ENCODE peak calls at places on chromosomes 7 and 10, in ten cellular contexts. One of them, this sample, is unnamed.

GRCh38 chr10:8815969-8816368 is 761.5 kb downstream of the GATA3 start:
- DNase-seq in adrenal gland: no peak
- DNase-seq in BJ: no peak
- DNase-seq in Calu3: no peak
- DNase-seq in GM23338: no peak
- DNase-seq in breast epithelium: no peak
- DNase-seq in brain microvascular endothelial cell: no peak
- DNase-seq in kidney epithelial cell: no peak
- DNase-seq in WTC11: no peak
- DNase-seq in IMR-90: no peak
- DNase-seq in this sample: no peak

GRCh38 chr7:158684329-158684728 is 20.3 kb downstream of the NCAPG2 start:
- DNase-seq in adrenal gland: no peak
- DNase-seq in BJ: peak; percentile 24
- DNase-seq in Calu3: no peak
- DNase-seq in GM23338: no peak
- DNase-seq in breast epithelium: no peak
- DNase-seq in brain microvascular endothelial cell: no peak
- DNase-seq in kidney epithelial cell: no peak
- DNase-seq in WTC11: no peak
- DNase-seq in IMR-90: peak; percentile 36
- DNase-seq in this sample: no peak

GRCh38 chr10:60892571-60892970 is 51.4 kb downstream of the RHOBTB1 start:
- DNase-seq in adrenal gland: no peak
- DNase-seq in BJ: no peak
- DNase-seq in Calu3: no peak
- DNase-seq in GM23338: no peak
- DNase-seq in breast epithelium: no peak
- DNase-seq in brain microvascular endothelial cell: no peak
- DNase-seq in kidney epithelial cell: no peak
- DNase-seq in WTC11: no peak
- DNase-seq in IMR-90: no peak
- DNase-seq in this sample: no peak

GRCh38 chr10:3785251-3785848 is 341 bp upstream of the KLF6 start:
- DNase-seq in adrenal gland: peak; percentile 99
- DNase-seq in BJ: no peak
- DNase-seq in Calu3: peak; percentile 98
- DNase-seq in GM23338: peak; percentile 96
- DNase-seq in breast epithelium: peak; percentile 99
- DNase-seq in brain microvascular endothelial cell: peak; percentile 98
- DNase-seq in kidney epithelial cell: no peak
- DNase-seq in WTC11: peak; percentile 98
- DNase-seq in IMR-90: peak; percentile 97
- DNase-seq in this sample: peak; percentile 99

GRCh38 chr10:130174343-130174742 is 38.2 kb downstream of the GLRX3 start:
- DNase-seq in adrenal gland: no peak
- DNase-seq in BJ: no peak
- DNase-seq in Calu3: no peak
- DNase-seq in GM23338: no peak
- DNase-seq in breast epithelium: no peak
- DNase-seq in brain microvascular endothelial cell: no peak
- DNase-seq in kidney epithelial cell: no peak
- DNase-seq in WTC11: no peak
- DNase-seq in IMR-90: peak; percentile 12
- DNase-seq in this sample: no peak

GRCh38 chr7:157274991-157275427 is 61.8 kb upstream of the DNAJB6 start:
- DNase-seq in adrenal gland: no peak
- DNase-seq in BJ: no peak
- DNase-seq in Calu3: no peak
- DNase-seq in GM23338: no peak
- DNase-seq in breast epithelium: no peak
- DNase-seq in brain microvascular endothelial cell: no peak
- DNase-seq in kidney epithelial cell: no peak
- DNase-seq in WTC11: no peak
- DNase-seq in IMR-90: peak; percentile 14
- DNase-seq in this sample: no peak

GRCh38 chr10:106043833-106044232 is 1120.7 kb downstream of the SORCS1 start:
- DNase-seq in adrenal gland: no peak
- DNase-seq in BJ: no peak
- DNase-seq in Calu3: no peak
- DNase-seq in GM23338: no peak
- DNase-seq in breast epithelium: no peak
- DNase-seq in brain microvascular endothelial cell: peak; percentile 0
- DNase-seq in kidney epithelial cell: peak; percentile 21
- DNase-seq in WTC11: no peak
- DNase-seq in IMR-90: peak; percentile 2
- DNase-seq in this sample: no peak

GRCh38 chr7:84492565-84493034 is 298.0 kb upstream of the SEMA3A start:
- DNase-seq in adrenal gland: no peak
- DNase-seq in BJ: peak; percentile 71
- DNase-seq in Calu3: no peak
- DNase-seq in GM23338: no peak
- DNase-seq in breast epithelium: no peak
- DNase-seq in brain microvascular endothelial cell: no peak
- DNase-seq in kidney epithelial cell: no peak
- DNase-seq in WTC11: no peak
- DNase-seq in IMR-90: no peak
- DNase-seq in this sample: peak; percentile 62

GRCh38 chr10:79555910-79556309 is 4.3 kb downstream of the SFTPA2 start:
- DNase-seq in adrenal gland: no peak
- DNase-seq in BJ: no peak
- DNase-seq in Calu3: no peak
- DNase-seq in GM23338: no peak
- DNase-seq in breast epithelium: no peak
- DNase-seq in brain microvascular endothelial cell: no peak
- DNase-seq in kidney epithelial cell: no peak
- DNase-seq in WTC11: no peak
- DNase-seq in IMR-90: no peak
- DNase-seq in this sample: no peak

DNA sequence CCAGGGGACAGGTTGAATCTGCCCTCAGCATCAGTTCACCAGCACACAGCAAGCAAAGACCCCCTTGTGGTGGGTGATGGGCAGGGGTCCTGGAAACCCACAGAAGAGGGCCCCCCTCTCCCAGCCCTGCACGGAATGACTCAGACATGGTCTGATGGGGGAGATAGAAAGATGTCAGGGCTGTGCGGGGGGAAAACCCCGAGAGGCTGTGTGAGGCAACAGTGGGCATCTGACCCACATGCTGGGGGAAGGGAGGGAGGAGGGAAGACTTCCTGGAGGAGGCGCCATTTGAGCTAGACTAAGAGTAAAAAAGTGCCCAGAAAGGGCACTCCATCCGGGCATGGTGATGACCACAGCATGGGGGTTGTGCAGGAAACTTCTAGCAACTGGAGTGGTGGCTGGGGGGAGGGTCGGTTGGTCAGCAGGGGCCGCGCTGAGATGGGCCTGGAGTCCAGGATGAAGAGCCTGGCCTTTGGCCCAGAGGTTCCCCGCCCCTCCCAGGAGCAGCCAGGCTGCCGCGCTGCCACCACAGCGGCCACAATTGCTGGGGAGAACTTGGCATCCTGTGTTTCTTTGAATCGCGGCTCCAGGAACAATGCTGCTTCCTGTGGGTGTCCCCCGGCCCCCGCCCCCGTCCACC is 2.5 kb downstream of the LFNG start:
- DNase-seq in adrenal gland: no peak
- DNase-seq in BJ: no peak
- DNase-seq in Calu3: peak; percentile 69
- DNase-seq in GM23338: no peak
- DNase-seq in breast epithelium: no peak
- DNase-seq in brain microvascular endothelial cell: no peak
- DNase-seq in kidney epithelial cell: no peak
- DNase-seq in WTC11: no peak
- DNase-seq in IMR-90: no peak
- DNase-seq in this sample: no peak
- TF ChIP-seq CTCF in adrenal gland: no peak
- TF ChIP-seq CTCF in BJ: no peak
- TF ChIP-seq CTCF in Calu3: no peak
- TF ChIP-seq CTCF in GM23338: no peak
- TF ChIP-seq CTCF in breast epithelium: no peak
- TF ChIP-seq CTCF in brain microvascular endothelial cell: no peak
- TF ChIP-seq CTCF in kidney epithelial cell: no peak
- TF ChIP-seq CTCF in WTC11: no peak
- TF ChIP-seq CTCF in IMR-90: no peak
- TF ChIP-seq CTCF in this sample: no peak

GRCh38 chr7:147803625-147804024 is 786.9 kb upstream of the C7orf33 start:
- DNase-seq in adrenal gland: no peak
- DNase-seq in BJ: no peak
- DNase-seq in Calu3: no peak
- DNase-seq in GM23338: no peak
- DNase-seq in breast epithelium: no peak
- DNase-seq in brain microvascular endothelial cell: no peak
- DNase-seq in kidney epithelial cell: no peak
- DNase-seq in WTC11: no peak
- DNase-seq in IMR-90: no peak
- DNase-seq in this sample: no peak

GRCh38 chr7:147804032-147804431 is 786.5 kb upstream of the C7orf33 start:
- DNase-seq in adrenal gland: no peak
- DNase-seq in BJ: no peak
- DNase-seq in Calu3: no peak
- DNase-seq in GM23338: no peak
- DNase-seq in breast epithelium: no peak
- DNase-seq in brain microvascular endothelial cell: no peak
- DNase-seq in kidney epithelial cell: no peak
- DNase-seq in WTC11: no peak
- DNase-seq in IMR-90: no peak
- DNase-seq in this sample: no peak

GRCh38 chr7:147803151-147803550 is 787.4 kb upstream of the C7orf33 start:
- DNase-seq in adrenal gland: no peak
- DNase-seq in BJ: no peak
- DNase-seq in Calu3: no peak
- DNase-seq in GM23338: no peak
- DNase-seq in breast epithelium: no peak
- DNase-seq in brain microvascular endothelial cell: no peak
- DNase-seq in kidney epithelial cell: no peak
- DNase-seq in WTC11: no peak
- DNase-seq in IMR-90: no peak
- DNase-seq in this sample: no peak

GRCh38 chr7:147809785-147810184 is 780.8 kb upstream of the C7orf33 start:
- DNase-seq in adrenal gland: peak; percentile 56
- DNase-seq in BJ: no peak
- DNase-seq in Calu3: no peak
- DNase-seq in GM23338: no peak
- DNase-seq in breast epithelium: no peak
- DNase-seq in brain microvascular endothelial cell: no peak
- DNase-seq in kidney epithelial cell: no peak
- DNase-seq in WTC11: no peak
- DNase-seq in IMR-90: no peak
- DNase-seq in this sample: no peak

GRCh38 chr7:147805996-147806576 is 784.5 kb upstream of the C7orf33 start:
- DNase-seq in adrenal gland: no peak
- DNase-seq in BJ: no peak
- DNase-seq in Calu3: no peak
- DNase-seq in GM23338: no peak
- DNase-seq in breast epithelium: no peak
- DNase-seq in brain microvascular endothelial cell: no peak
- DNase-seq in kidney epithelial cell: no peak
- DNase-seq in WTC11: no peak
- DNase-seq in IMR-90: no peak
- DNase-seq in this sample: no peak
- TF ChIP-seq CTCF in adrenal gland: no peak
- TF ChIP-seq CTCF in BJ: no peak
- TF ChIP-seq CTCF in Calu3: no peak
- TF ChIP-seq CTCF in GM23338: no peak
- TF ChIP-seq CTCF in breast epithelium: no peak
- TF ChIP-seq CTCF in brain microvascular endothelial cell: no peak
- TF ChIP-seq CTCF in kidney epithelial cell: no peak
- TF ChIP-seq CTCF in WTC11: no peak
- TF ChIP-seq CTCF in IMR-90: no peak
- TF ChIP-seq CTCF in this sample: peak; percentile 18

GRCh38 chr7:25716421-25716820 is 435.6 kb upstream of the NFE2L3 start:
- DNase-seq in adrenal gland: no peak
- DNase-seq in BJ: no peak
- DNase-seq in Calu3: no peak
- DNase-seq in GM23338: no peak
- DNase-seq in breast epithelium: no peak
- DNase-seq in brain microvascular endothelial cell: peak; percentile 76
- DNase-seq in kidney epithelial cell: peak; percentile 58
- DNase-seq in WTC11: no peak
- DNase-seq in IMR-90: peak; percentile 0
- DNase-seq in this sample: no peak

GRCh38 chr7:25726180-25726579 is 425.8 kb upstream of the NFE2L3 start:
- DNase-seq in adrenal gland: no peak
- DNase-seq in BJ: no peak
- DNase-seq in Calu3: no peak
- DNase-seq in GM23338: peak; percentile 21
- DNase-seq in breast epithelium: no peak
- DNase-seq in brain microvascular endothelial cell: no peak
- DNase-seq in kidney epithelial cell: no peak
- DNase-seq in WTC11: peak; percentile 32
- DNase-seq in IMR-90: no peak
- DNase-seq in this sample: peak; percentile 72

GRCh38 chr7:25722856-25723255 is 429.1 kb upstream of the NFE2L3 start:
- DNase-seq in adrenal gland: no peak
- DNase-seq in BJ: no peak
- DNase-seq in Calu3: no peak
- DNase-seq in GM23338: no peak
- DNase-seq in breast epithelium: no peak
- DNase-seq in brain microvascular endothelial cell: no peak
- DNase-seq in kidney epithelial cell: no peak
- DNase-seq in WTC11: no peak
- DNase-seq in IMR-90: no peak
- DNase-seq in this sample: no peak

GRCh38 chr7:25725483-25725882 is 426.5 kb upstream of the NFE2L3 start:
- DNase-seq in adrenal gland: no peak
- DNase-seq in BJ: no peak
- DNase-seq in Calu3: no peak
- DNase-seq in GM23338: no peak
- DNase-seq in breast epithelium: no peak
- DNase-seq in brain microvascular endothelial cell: no peak
- DNase-seq in kidney epithelial cell: no peak
- DNase-seq in WTC11: no peak
- DNase-seq in IMR-90: peak; percentile 5
- DNase-seq in this sample: no peak

DNA sequence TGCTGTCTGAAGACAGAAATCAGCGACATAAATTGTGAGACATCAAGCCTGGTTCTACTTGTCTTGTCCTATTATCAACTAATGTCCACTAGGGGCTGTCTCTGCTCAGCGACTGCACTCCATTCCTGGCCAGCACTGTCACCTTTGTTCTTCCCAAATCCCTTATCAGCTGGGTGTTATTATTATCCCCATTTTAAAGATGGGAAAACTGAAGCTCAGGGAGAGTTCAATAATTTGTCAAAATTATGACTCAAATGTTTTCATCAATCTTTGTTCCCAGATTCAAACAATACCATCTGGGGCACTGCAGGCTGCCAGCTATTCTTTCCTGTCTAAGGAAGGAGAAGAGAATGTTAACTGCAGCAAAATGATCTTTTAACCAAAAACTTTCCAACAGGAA is 431.6 kb upstream of the NFE2L3 start:
- DNase-seq in adrenal gland: peak; percentile 16
- DNase-seq in BJ: no peak
- DNase-seq in Calu3: no peak
- DNase-seq in GM23338: peak; percentile 58
- DNase-seq in breast epithelium: no peak
- DNase-seq in brain microvascular endothelial cell: peak; percentile 17
- DNase-seq in kidney epithelial cell: no peak
- DNase-seq in WTC11: no peak
- DNase-seq in IMR-90: peak; percentile 2
- DNase-seq in this sample: no peak
- TF ChIP-seq CTCF in adrenal gland: peak; percentile 38
- TF ChIP-seq CTCF in BJ: peak; percentile 29
- TF ChIP-seq CTCF in Calu3: peak; percentile 53
- TF ChIP-seq CTCF in GM23338: peak; percentile 68
- TF ChIP-seq CTCF in breast epithelium: no peak
- TF ChIP-seq CTCF in brain microvascular endothelial cell: peak; percentile 72
- TF ChIP-seq CTCF in kidney epithelial cell: peak; percentile 55
- TF ChIP-seq CTCF in WTC11: no peak
- TF ChIP-seq CTCF in IMR-90: peak; percentile 17
- TF ChIP-seq CTCF in this sample: peak; percentile 53

GRCh38 chr7:95794917-95795515 is 22.7 kb downstream of the DYNC1I1 start:
- DNase-seq in adrenal gland: no peak
- DNase-seq in BJ: no peak
- DNase-seq in Calu3: peak; percentile 1
- DNase-seq in GM23338: peak; percentile 81
- DNase-seq in breast epithelium: no peak
- DNase-seq in brain microvascular endothelial cell: peak; percentile 33
- DNase-seq in kidney epithelial cell: no peak
- DNase-seq in WTC11: no peak
- DNase-seq in IMR-90: peak; percentile 30
- DNase-seq in this sample: no peak
- TF ChIP-seq CTCF in adrenal gland: peak; percentile 45
- TF ChIP-seq CTCF in BJ: peak; percentile 54
- TF ChIP-seq CTCF in Calu3: peak; percentile 24
- TF ChIP-seq CTCF in GM23338: peak; percentile 80
- TF ChIP-seq CTCF in breast epithelium: no peak
- TF ChIP-seq CTCF in brain microvascular endothelial cell: peak; percentile 71
- TF ChIP-seq CTCF in kidney epithelial cell: peak; percentile 52
- TF ChIP-seq CTCF in WTC11: peak; percentile 66
- TF ChIP-seq CTCF in IMR-90: peak; percentile 36
- TF ChIP-seq CTCF in this sample: peak; percentile 67